ENCODE peak calls at places on chromosome 16, in five cellular contexts. One of them, this sample, is unnamed.

GRCh38 chr16:66972983-66973382 is 11.9 kb downstream of the CES3 start:
- DNase-seq in H9: no peak
- DNase-seq in heart left ventricle: no peak
- DNase-seq in astrocyte of the spinal cord: no peak
- DNase-seq in neural crest cell: no peak
- DNase-seq in this sample: no peak

GRCh38 chr16:89657442-89658220 is at the start of the genes CHMP1A and SPATA33:
- DNase-seq in neural crest cell: peak
- DNase-seq in H9: peak
- DNase-seq in astrocyte of the spinal cord: peak
- DNase-seq in heart left ventricle: peak
- DNase-seq in this sample: peak

GRCh38 chr16:185213-185612 is 5.0 kb downstream of the HBQ1 start:
- DNase-seq in astrocyte of the spinal cord: no peak
- DNase-seq in heart left ventricle: no peak
- DNase-seq in H9: no peak
- DNase-seq in neural crest cell: no peak
- DNase-seq in this sample: no peak

GRCh38 chr16:85386467-85387170 is 226.5 kb upstream of the GSE1 start:
- DNase-seq in heart left ventricle: no peak
- DNase-seq in neural crest cell: no peak
- DNase-seq in H9: no peak
- DNase-seq in astrocyte of the spinal cord: no peak
- DNase-seq in this sample: no peak

GRCh38 chr16:81738831-81739496 is 40.1 kb upstream of the PLCG2 start:
- DNase-seq in heart left ventricle: peak
- DNase-seq in H9: no peak
- DNase-seq in neural crest cell: no peak
- DNase-seq in astrocyte of the spinal cord: no peak
- DNase-seq in this sample: peak

GRCh38 chr16:79599837-79600635 is 501 bp downstream of the MAF start:
- DNase-seq in heart left ventricle: peak
- DNase-seq in H9: peak
- DNase-seq in astrocyte of the spinal cord: peak
- DNase-seq in neural crest cell: peak
- DNase-seq in this sample: no peak

GRCh38 chr16:56950881-56951771 is 10.6 kb upstream of the CETP start:
- DNase-seq in heart left ventricle: no peak
- DNase-seq in neural crest cell: peak
- DNase-seq in H9: peak
- DNase-seq in astrocyte of the spinal cord: peak
- DNase-seq in this sample: peak

GRCh38 chr16:2470603-2471015 is 488 bp upstream of the NTN3 start:
- DNase-seq in heart left ventricle: no peak
- DNase-seq in neural crest cell: no peak
- DNase-seq in astrocyte of the spinal cord: no peak
- DNase-seq in H9: no peak
- DNase-seq in this sample: no peak

GRCh38 chr16:74627506-74628220 is 20.7 kb upstream of the GLG1 start:
- DNase-seq in astrocyte of the spinal cord: peak
- DNase-seq in heart left ventricle: peak
- DNase-seq in H9: no peak
- DNase-seq in neural crest cell: no peak
- DNase-seq in this sample: no peak

DNA sequence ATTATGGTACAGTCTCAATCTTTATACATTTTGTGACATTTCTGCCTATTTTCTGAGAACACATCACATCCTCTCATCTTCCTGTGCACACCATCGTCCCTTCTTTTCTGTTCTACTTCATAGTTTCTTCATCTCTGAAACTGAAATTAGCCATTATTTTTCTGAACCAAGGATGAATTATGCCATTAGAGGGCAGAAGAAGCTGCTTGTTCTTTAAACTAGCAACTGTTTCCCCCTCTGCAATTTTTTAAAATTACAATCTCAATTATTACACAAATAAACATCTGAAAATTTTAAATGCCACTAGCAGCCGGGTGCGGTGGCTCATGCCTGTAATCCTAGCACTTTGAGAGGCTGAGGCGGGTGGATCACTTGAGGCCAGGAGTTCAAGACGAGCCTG is 41.3 kb downstream of the RBBP6 start:
- DNase-seq in H9: no peak
- DNase-seq in astrocyte of the spinal cord: peak
- DNase-seq in neural crest cell: no peak
- DNase-seq in heart left ventricle: no peak
- DNase-seq in this sample: peak
- TF ChIP-seq CTCF in H9: peak
- TF ChIP-seq CTCF in astrocyte of the spinal cord: peak
- TF ChIP-seq CTCF in neural crest cell: no peak
- TF ChIP-seq CTCF in heart left ventricle: peak
- TF ChIP-seq CTCF in this sample: peak

GRCh38 chr16:3576211-3576610 is 992 bp downstream of the NLRC3 start:
- DNase-seq in H9: no peak
- DNase-seq in astrocyte of the spinal cord: no peak
- DNase-seq in heart left ventricle: no peak
- DNase-seq in neural crest cell: no peak
- DNase-seq in this sample: no peak
- TF ChIP-seq CTCF in H9: no peak
- TF ChIP-seq CTCF in astrocyte of the spinal cord: no peak
- TF ChIP-seq CTCF in heart left ventricle: no peak
- TF ChIP-seq CTCF in neural crest cell: no peak
- TF ChIP-seq CTCF in this sample: no peak

GRCh38 chr16:49811630-49812334 is 44.1 kb downstream of the ZNF423 start:
- DNase-seq in neural crest cell: no peak
- DNase-seq in astrocyte of the spinal cord: peak
- DNase-seq in heart left ventricle: no peak
- DNase-seq in H9: no peak
- DNase-seq in this sample: no peak
- TF ChIP-seq CTCF in neural crest cell: no peak
- TF ChIP-seq CTCF in astrocyte of the spinal cord: no peak
- TF ChIP-seq CTCF in heart left ventricle: no peak
- TF ChIP-seq CTCF in H9: no peak
- TF ChIP-seq CTCF in this sample: no peak

DNA sequence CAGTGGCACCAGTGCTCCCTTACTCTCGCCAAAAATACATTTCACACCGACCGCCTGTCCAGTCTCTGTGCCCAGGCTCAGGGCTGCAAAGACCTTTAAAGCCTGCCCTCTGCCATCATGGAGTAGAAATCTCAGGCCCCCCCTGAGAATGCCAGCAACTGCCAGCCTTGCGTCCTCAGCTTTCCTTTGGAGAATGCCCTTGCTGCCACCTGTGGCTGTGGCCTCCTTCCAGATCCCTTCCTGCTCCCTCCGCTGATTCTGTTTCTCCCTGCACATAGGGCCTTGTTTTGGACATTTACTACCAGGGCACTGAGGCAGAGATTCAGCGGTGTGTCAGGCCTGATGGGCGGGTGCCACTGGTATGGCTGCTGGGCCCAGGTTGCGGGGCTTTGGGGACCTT is 13.2 kb downstream of the FCSK start:
- DNase-seq in heart left ventricle: no peak
- DNase-seq in H9: no peak
- DNase-seq in neural crest cell: no peak
- DNase-seq in astrocyte of the spinal cord: no peak
- DNase-seq in this sample: no peak
- TF ChIP-seq CTCF in heart left ventricle: no peak
- TF ChIP-seq CTCF in H9: no peak
- TF ChIP-seq CTCF in neural crest cell: no peak
- TF ChIP-seq CTCF in astrocyte of the spinal cord: no peak
- TF ChIP-seq CTCF in this sample: no peak

DNA sequence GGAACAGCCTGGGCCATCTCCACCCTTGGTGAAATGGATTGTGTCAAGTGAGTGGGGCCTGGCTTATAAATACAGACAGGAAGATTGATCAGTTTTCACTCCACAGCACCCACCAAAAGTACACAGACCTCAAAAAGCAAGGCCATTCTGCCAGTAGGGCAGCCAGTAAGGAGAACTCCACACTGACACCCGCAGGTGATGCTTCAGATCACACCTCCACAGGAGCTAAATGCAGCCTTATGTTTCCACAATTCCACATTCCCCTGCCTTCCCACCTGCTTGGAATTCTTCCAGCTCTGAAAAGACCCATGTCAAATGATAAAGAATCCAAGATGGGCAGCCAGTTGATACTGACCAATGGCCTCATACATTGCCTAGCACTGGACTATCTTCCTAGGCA is 191.1 kb downstream of the ZFHX3 start:
- DNase-seq in astrocyte of the spinal cord: no peak
- DNase-seq in neural crest cell: no peak
- DNase-seq in H9: peak
- DNase-seq in heart left ventricle: no peak
- DNase-seq in this sample: peak
- TF ChIP-seq CTCF in astrocyte of the spinal cord: peak
- TF ChIP-seq CTCF in neural crest cell: peak
- TF ChIP-seq CTCF in H9: peak
- TF ChIP-seq CTCF in heart left ventricle: no peak
- TF ChIP-seq CTCF in this sample: peak

GRCh38 chr16:25106567-25107465 is 4.7 kb upstream of the LCMT1 start:
- DNase-seq in H9: peak
- DNase-seq in astrocyte of the spinal cord: peak
- DNase-seq in neural crest cell: peak
- DNase-seq in heart left ventricle: peak
- DNase-seq in this sample: peak
- TF ChIP-seq CTCF in H9: peak
- TF ChIP-seq CTCF in astrocyte of the spinal cord: peak
- TF ChIP-seq CTCF in neural crest cell: peak
- TF ChIP-seq CTCF in heart left ventricle: peak
- TF ChIP-seq CTCF in this sample: peak

GRCh38 chr16:30379165-30379783 is 3.1 kb downstream of the SEPTIN1 start:
- DNase-seq in heart left ventricle: no peak
- DNase-seq in astrocyte of the spinal cord: no peak
- DNase-seq in neural crest cell: no peak
- DNase-seq in H9: no peak
- DNase-seq in this sample: no peak
- TF ChIP-seq CTCF in heart left ventricle: no peak
- TF ChIP-seq CTCF in astrocyte of the spinal cord: no peak
- TF ChIP-seq CTCF in neural crest cell: no peak
- TF ChIP-seq CTCF in H9: no peak
- TF ChIP-seq CTCF in this sample: no peak